ENCODE peak calls at places on chromosomes 16 and 17, in eight cellular contexts. F is psoas muscle, Q is NCI-H1105, S is small intestine, T is ascending aorta, B is GM06990, I is Caco-2, A is AG09309. M is an unnamed sample.

GRCh38 chr16:62051942-62052341 is 15.7 kb upstream of the CDH8 start:
- DNase-seq in F (no peak), Q (no peak), S (no peak), T (no peak), B (no peak), I (no peak), A (no peak), M (no peak)

GRCh38 chr16:69325784-69326171 is 4.6 kb downstream of the PDF start:
- DNase-seq in F (no peak), Q (no peak), S (no peak), T (peak), B (no peak), I (peak), A (no peak), M (no peak)

GRCh38 chr17:81417879-81418709 is 22.8 kb downstream of the BAHCC1 start:
- DNase-seq in F (no peak), Q (no peak), S (no peak), T (no peak), B (no peak), I (no peak), A (no peak), M (no peak)

GRCh38 chr16:17031484-17032268 is 439.1 kb downstream of the XYLT1 start:
- DNase-seq in F (no peak), Q (no peak), S (no peak), T (no peak), B (no peak), I (no peak), A (no peak), M (no peak)

GRCh38 chr17:6592193-6592592 is 35.8 kb upstream of the PITPNM3 start:
- DNase-seq in F (no peak), Q (no peak), S (peak), T (no peak), B (no peak), I (peak), A (no peak), M (no peak)

GRCh38 chr17:8014558-8014850 is 12.1 kb downstream of the GUCY2D start:
- DNase-seq in F (no peak), Q (no peak), S (no peak), T (no peak), B (no peak), I (no peak), A (no peak), M (no peak)

GRCh38 chr17:21214015-21214776 is at the start of gene TMEM11:
- DNase-seq in F (peak), Q (peak), S (peak), T (peak), B (peak), I (peak), A (peak), M (peak)

GRCh38 chr17:77613181-77613580 is 345.3 kb upstream of the TNRC6C start:
- DNase-seq in F (peak), Q (no peak), S (no peak), T (peak), B (no peak), I (no peak), A (no peak), M (no peak)

GRCh38 chr17:5381542-5381941 is 37.9 kb downstream of the NUP88 start:
- DNase-seq in F (no peak), Q (no peak), S (no peak), T (no peak), B (no peak), I (no peak), A (no peak), M (no peak)

GRCh38 chr16:2019919-2020831 is 590 bp downstream of the NPW start:
- DNase-seq in F (no peak), Q (no peak), S (no peak), T (no peak), B (no peak), I (no peak), A (no peak), M (no peak)

GRCh38 chr17:2814499-2815341 is 18.5 kb downstream of the RAP1GAP2 start:
- DNase-seq in F (peak), Q (no peak), S (peak), T (no peak), B (peak), I (no peak), A (no peak), M (peak)

GRCh38 chr16:1929105-1929504 is 10.9 kb upstream of the HS3ST6 start:
- DNase-seq in F (no peak), Q (peak), S (peak), T (no peak), B (no peak), I (no peak), A (no peak), M (no peak)

GRCh38 chr17:2064980-2065785 is 10.3 kb downstream of the HIC1 start:
- DNase-seq in F (peak), Q (no peak), S (no peak), T (no peak), B (no peak), I (no peak), A (no peak), M (no peak)

GRCh38 chr16:35753559-35754390 is 2294.4 kb downstream of the TP53TG3F start:
- DNase-seq in F (no peak), Q (no peak), S (no peak), T (no peak), B (no peak), I (no peak), A (no peak), M (no peak)

GRCh38 chr16:46765050-46765449 is 16.9 kb upstream of the MYLK3 start:
- DNase-seq in F (no peak), Q (no peak), S (no peak), T (no peak), B (no peak), I (no peak), A (peak), M (no peak)

GRCh38 chr16:85573696-85574641 is 39.2 kb upstream of the GSE1 start:
- DNase-seq in F (peak), Q (no peak), S (no peak), T (peak), B (no peak), I (no peak), A (no peak), M (no peak)

GRCh38 chr16:70018254-70018653 is 67.1 kb downstream of the CLEC18A start:
- DNase-seq in F (no peak), Q (no peak), S (peak), T (no peak), B (no peak), I (peak), A (no peak), M (peak)

GRCh38 chr16:65576631-65577030 is 454.8 kb upstream of the CDH11 start:
- DNase-seq in F (no peak), Q (no peak), S (no peak), T (no peak), B (no peak), I (no peak), A (no peak), M (no peak)

GRCh38 chr16:340370-341091 is 12.0 kb downstream of the AXIN1 start:
- DNase-seq in F (no peak), Q (no peak), S (no peak), T (no peak), B (no peak), I (no peak), A (no peak), M (no peak)

GRCh38 chr17:60354223-60354622 is 37.7 kb downstream of the USP32 start:
- DNase-seq in F (no peak), Q (no peak), S (no peak), T (no peak), B (no peak), I (no peak), A (peak), M (no peak)

GRCh38 chr17:30526401-30526800 is 49.2 kb downstream of the GOSR1 start:
- DNase-seq in F (no peak), Q (no peak), S (no peak), T (no peak), B (no peak), I (no peak), A (no peak), M (no peak)

M was measured in T follicular helper cell.